ENCODE peak calls at places on chromosomes 6 and 20, in five cellular contexts. O is GM13976, A is NCI-H1092 treated with DMSO at 0.1 percent for 48 hours, Q is posterior cingulate gyrus, V is fibroblast of mammary gland. X is an unnamed sample.

GRCh38 chr6:219641-220198 is 72.6 kb upstream of the DUSP22 start:
- DNase-seq in O (no peak), Q (peak; percentile 31), A (no peak), V (peak; percentile 63), X (no peak)

GRCh38 chr6:148996815-148997214 is 250.0 kb downstream of the UST start:
- DNase-seq in A (no peak), O (no peak), V (no peak), Q (no peak), X (no peak)

GRCh38 chr20:9068232-9068781 is 580 bp upstream of the PLCB4 start:
- DNase-seq in A (peak; percentile 66), O (no peak), V (no peak), Q (no peak), X (peak; percentile 75)

GRCh38 chr6:121436966-121437756 is 1.7 kb downstream of the GJA1 start:
- DNase-seq in Q (no peak), O (peak; percentile 32), V (peak; percentile 68), A (no peak), X (no peak)

GRCh38 chr6:121857551-121857950 is 422.1 kb downstream of the GJA1 start:
- DNase-seq in O (no peak), Q (no peak), V (no peak), A (no peak), X (no peak)

GRCh38 chr6:52352239-52353008 is 9.5 kb upstream of the PAQR8 start:
- DNase-seq in O (peak; percentile 51), A (no peak), V (peak; percentile 98), Q (no peak), X (no peak)

GRCh38 chr20:9202440-9203080 is 133.7 kb downstream of the PLCB4 start:
- DNase-seq in O (no peak), A (no peak), V (peak; percentile 41), Q (no peak), X (peak; percentile 80)

GRCh38 chr20:910840-911770 is 5.0 kb downstream of the ANGPT4 start:
- DNase-seq in Q (no peak), V (peak; percentile 8), A (no peak), O (no peak), X (no peak)

GRCh38 chr20:49594143-49594928 is 26.4 kb upstream of the PTGIS start:
- DNase-seq in Q (no peak), V (peak; percentile 93), O (no peak), A (no peak), X (peak; percentile 76)

GRCh38 chr6:27053738-27054137 is 193.8 kb upstream of the PRSS16 start:
- DNase-seq in Q (no peak), A (no peak), V (no peak), O (no peak), X (no peak)

GRCh38 chr20:33744773-33745385 is 13.1 kb downstream of the ZNF341 start:
- DNase-seq in O (no peak), A (no peak), V (no peak), Q (no peak), X (no peak)

GRCh38 chr20:60031107-60031506 is 72.9 kb downstream of the CDH26 start:
- DNase-seq in O (no peak), A (no peak), V (no peak), Q (no peak), X (no peak)

GRCh38 chr6:90364846-90365401 is 68.3 kb upstream of the BACH2 start:
- DNase-seq in Q (no peak), V (no peak), A (no peak), O (no peak), X (no peak)

GRCh38 chr6:28134015-28134414 is 7.7 kb upstream of the ZKSCAN8 start:
- DNase-seq in O (no peak), A (no peak), V (peak; percentile 55), Q (no peak), X (peak; percentile 20)

GRCh38 chr6:106439459-106439858 is 78.9 kb downstream of the CRYBG1 start:
- DNase-seq in O (no peak), Q (no peak), A (no peak), V (peak; percentile 41), X (no peak)

GRCh38 chr20:58043122-58043865 is 185.2 kb downstream of the ANKRD60 start:
- DNase-seq in A (no peak), Q (no peak), O (no peak), V (no peak), X (no peak)

GRCh38 chr6:53894086-53894485 is 99.3 kb downstream of the LRRC1 start:
- DNase-seq in V (peak; percentile 47), O (no peak), A (no peak), Q (no peak), X (peak; percentile 57)